ENCODE peak calls at places on chromosomes 16 and 17, in five cellular contexts. Y, A, M, P and T are unnamed samples.

GRCh38 chr17:31148205-31148604 is 53.4 kb downstream of the NF1 start:
- DNase-seq in A (no peak), M (no peak), Y (no peak), P (no peak), T (peak; percentile 13)

GRCh38 chr17:40321502-40322416 is 12.8 kb downstream of the RARA start:
- DNase-seq in Y (no peak), M (no peak), A (no peak), P (no peak), T (no peak)

GRCh38 chr17:332558-333322 is 19.9 kb downstream of the RPH3AL start:
- DNase-seq in M (peak; percentile 61), Y (no peak), A (peak; percentile 80), P (no peak), T (peak; percentile 57)

GRCh38 chr16:265711-266110 is 10.0 kb downstream of the RGS11 start:
- DNase-seq in M (no peak), A (peak; percentile 30), P (no peak), Y (no peak), T (no peak)

GRCh38 chr17:39772415-39772814 is 34.7 kb downstream of the GRB7 start:
- DNase-seq in Y (no peak), M (no peak), P (no peak), A (no peak), T (no peak)

GRCh38 chr16:78353610-78354009 is 254.2 kb downstream of the WWOX start:
- DNase-seq in Y (peak; percentile 7), P (no peak), A (no peak), M (no peak), T (no peak)

GRCh38 chr16:9090101-9090959 is 1.1 kb upstream of the HAPSTR1 start:
- DNase-seq in A (no peak), Y (peak; percentile 12), M (peak; percentile 50), P (peak; percentile 80), T (peak; percentile 37)

GRCh38 chr17:76791053-76791980 is 53.4 kb downstream of the MFSD11 start:
- DNase-seq in P (no peak), Y (peak; percentile 83), M (peak; percentile 86), A (peak; percentile 65), T (peak; percentile 29)

GRCh38 chr16:28932339-28933141 is 769 bp downstream of the CD19 start:
- DNase-seq in A (no peak), P (no peak), Y (no peak), M (no peak), T (no peak)

GRCh38 chr17:9342225-9342624 is 233.4 kb downstream of the STX8 start:
- DNase-seq in A (no peak), M (no peak), P (peak; percentile 6), Y (no peak), T (no peak)

GRCh38 chr16:5649762-5650445 is 552.3 kb upstream of the EEF2KMT start:
- DNase-seq in M (no peak), A (no peak), Y (no peak), P (no peak), T (no peak)

GRCh38 chr17:79809530-79810137 is 12.8 kb upstream of the CBX8 start:
- DNase-seq in M (no peak), Y (no peak), P (peak; percentile 26), A (no peak), T (no peak)

GRCh38 chr17:73733527-73733926 is 89.3 kb upstream of the SDK2 start:
- DNase-seq in M (no peak), Y (no peak), A (no peak), P (no peak), T (no peak)

GRCh38 chr17:57568340-57568739 is 176.8 kb downstream of the CCDC182 start:
- DNase-seq in M (no peak), P (no peak), A (no peak), Y (no peak), T (no peak)
- H2AFZ ChIP-seq in M (no peak overlapping the region), P (no peak overlapping the region), A (no peak overlapping the region), Y (no peak overlapping the region), T (no peak overlapping the region)

GRCh38 chr17:27499451-27500265 is 43.4 kb downstream of the KSR1 start:
- DNase-seq in M (no peak), A (no peak), P (no peak), Y (no peak), T (no peak)
- H4K20me1 ChIP-seq in M (no peaks in the 10 kb centered on the region), A (no peaks in the 10 kb centered on the region), P (peaks cover 3% of the 10 kb centered on the region), Y (no peaks in the 10 kb centered on the region), T (no peaks in the 10 kb centered on the region)

GRCh38 chr16:26058326-26058725 is 366.6 kb downstream of the HS3ST4 start:
- DNase-seq in M (no peak), Y (no peak), P (peak; percentile 20), A (no peak), T (no peak)
- H2AFZ ChIP-seq in M (no peak overlapping the region), Y (no peak overlapping the region), P (no peak overlapping the region), A (no peak overlapping the region), T (no peak overlapping the region)

GRCh38 chr16:48361540-48361939 is 23.7 kb downstream of the SIAH1 start:
- DNase-seq in P (no peak), Y (no peak), A (no peak), M (no peak), T (no peak)
- H4K20me1 ChIP-seq in P (peaks cover 72% of the 10 kb centered on the region), Y (peaks cover 6% of the 10 kb centered on the region), A (no peaks in the 10 kb centered on the region), M (no peaks in the 10 kb centered on the region), T (no peaks in the 10 kb centered on the region)

DNA sequence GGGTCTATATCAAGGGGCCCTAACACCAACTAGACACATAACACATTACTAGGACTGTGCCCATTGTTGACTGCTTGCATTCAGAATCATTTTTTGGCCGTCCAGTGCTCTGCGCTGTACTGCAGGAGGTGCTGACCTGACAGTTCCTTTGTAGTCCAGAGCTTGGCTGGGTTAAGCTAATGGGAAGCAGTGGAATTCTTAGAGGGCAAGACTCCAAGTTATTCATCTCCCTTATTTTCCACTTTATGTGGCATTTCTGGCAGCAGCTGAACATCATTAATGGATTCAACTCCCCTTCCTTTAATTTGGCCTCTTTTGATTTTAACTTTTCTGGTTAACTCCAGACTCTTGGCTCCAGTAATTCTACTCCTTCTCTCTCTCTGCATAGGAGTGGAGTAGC is 351.7 kb downstream of the CDH8 start:
- DNase-seq in P (no peak), Y (no peak), A (no peak), M (no peak), T (no peak)
- H2AFZ ChIP-seq in P (no peak overlapping the region), Y (no peak overlapping the region), A (no peak overlapping the region), M (no peak overlapping the region), T (no peak overlapping the region)

GRCh38 chr17:18044609-18045008 is 5.4 kb downstream of the GID4 start:
- DNase-seq in Y (no peak), P (no peak), A (no peak), M (no peak), T (no peak)
- H4K20me1 ChIP-seq in Y (no peaks in the 10 kb centered on the region), P (peaks cover 33% of the 10 kb centered on the region), A (no peaks in the 10 kb centered on the region), M (peaks cover 6% of the 10 kb centered on the region), T (no peaks in the 10 kb centered on the region)

GRCh38 chr17:81520021-81520894 is 7.7 kb upstream of the ACTG1 start:
- DNase-seq in Y (no peak), P (peak; percentile 7), M (no peak), A (no peak), T (no peak)
- H2AFZ ChIP-seq in Y (peak overlapping the region; percentile 27), P (no peak overlapping the region), M (no peak overlapping the region), A (no peak overlapping the region), T (no peak overlapping the region)